ENCODE peak calls at places on chromosome 1, in nine cellular contexts. U is EL, V is psoas muscle, R is SJSA1, A is NCI-H69, E is adrenal gland, G is PC-9, K is AG08396, D is NCI-H1092 treated with DMSO at 0.1 percent for 48 hours. C is an unnamed sample.

GRCh38 chr1:20143318-20143717 is 4.2 kb downstream of the PLA2G2F start:
- DNase-seq in U (no peak), V (no peak), R (no peak), A (no peak), E (no peak), G (no peak), K (no peak), D (no peak), C (no peak)

GRCh38 chr1:234730542-234731370 is 120.8 kb upstream of the IRF2BP2 start:
- DNase-seq in U (no peak), V (no peak), R (no peak), A (no peak), E (no peak), G (no peak), K (no peak), D (no peak), C (no peak)

GRCh38 chr1:2592672-2593071 is 6.1 kb downstream of the PRXL2B start:
- DNase-seq in U (no peak), V (no peak), R (no peak), A (peak; percentile 11), E (no peak), G (no peak), K (no peak), D (no peak), C (no peak)

GRCh38 chr1:39590546-39590945 is 14.0 kb upstream of the PABPC4 start:
- DNase-seq in U (peak; percentile 54), V (no peak), R (no peak), A (no peak), E (no peak), G (peak; percentile 25), K (peak; percentile 32), D (no peak), C (no peak)

GRCh38 chr1:12284486-12284885 is 54.7 kb downstream of the VPS13D start:
- DNase-seq in U (no peak), V (no peak), R (no peak), A (no peak), E (no peak), G (no peak), K (no peak), D (no peak), C (no peak)

GRCh38 chr1:12001249-12001917 is 17.9 kb upstream of the MIIP start:
- DNase-seq in U (peak; percentile 54), V (no peak), R (no peak), A (peak; percentile 50), E (peak; percentile 57), G (no peak), K (no peak), D (peak; percentile 5), C (no peak)

GRCh38 chr1:9881838-9882249 is 28.2 kb downstream of the CTNNBIP1 start:
- DNase-seq in U (peak; percentile 85), V (peak; percentile 4), R (peak; percentile 63), A (peak; percentile 26), E (no peak), G (peak; percentile 55), K (peak; percentile 83), D (no peak), C (no peak)

GRCh38 chr1:76287917-76288316 is 213.4 kb downstream of the ST6GALNAC3 start:
- DNase-seq in U (no peak), V (no peak), R (no peak), A (peak; percentile 10), E (no peak), G (no peak), K (no peak), D (no peak), C (no peak)